ENCODE peak calls at places on chromosomes 1 and 21, in four cellular contexts. S is NCI-H2029 treated with DMSO at 0.1 percent for 48 hours, X is amniotic stem cell, L is H4. U is an unnamed sample.

GRCh38 chr1:35597870-35598269 is 24.8 kb downstream of the TFAP2E start:
- DNase-seq in S (no peak), X (no peak), L (no peak), U (no peak)

GRCh38 chr1:111015222-111015621 is 51.5 kb upstream of the LRIF1 start:
- DNase-seq in S (no peak), X (no peak), L (no peak), U (no peak)

GRCh38 chr1:27025718-27026117 is 13.1 kb upstream of the TENT5B start:
- DNase-seq in S (no peak), X (no peak), L (no peak), U (no peak)

GRCh38 chr1:41046347-41046775 is 24.8 kb upstream of the SLFNL1 start:
- DNase-seq in S (peak; percentile 99), X (no peak), L (no peak), U (no peak)

GRCh38 chr21:38660333-38661295 is 145.1 kb upstream of the ETS2 start:
- DNase-seq in S (no peak), X (no peak), L (no peak), U (no peak)

GRCh38 chr1:33454646-33455282 is 17.7 kb upstream of the ZSCAN20 start:
- DNase-seq in S (no peak), X (no peak), L (no peak), U (no peak)

GRCh38 chr1:106678661-106679060 is 377.8 kb upstream of the PRMT6 start:
- DNase-seq in S (no peak), X (no peak), L (no peak), U (no peak)

GRCh38 chr1:29415156-29415830 is 179.0 kb downstream of the PTPRU start:
- DNase-seq in S (no peak), X (no peak), L (peak; percentile 54), U (no peak)

GRCh38 chr1:236786453-236786852 is 8.6 kb upstream of the MTR start:
- DNase-seq in S (no peak), X (no peak), L (no peak), U (no peak)

GRCh38 chr1:160081261-160081936 is at the start of gene KCNJ9:
- DNase-seq in S (no peak), X (no peak), L (no peak), U (no peak)

GRCh38 chr1:213997772-213998107 is 10.0 kb downstream of the PROX1 start:
- DNase-seq in S (no peak), X (no peak), L (no peak), U (no peak)

GRCh38 chr1:211320980-211321379 is 5.7 kb upstream of the TRAF5 start:
- DNase-seq in S (no peak), X (no peak), L (no peak), U (no peak)

GRCh38 chr1:162502928-162503327 is 5.3 kb downstream of the UHMK1 start:
- DNase-seq in S (no peak), X (peak; percentile 17), L (no peak), U (peak; percentile 26)

GRCh38 chr1:103267893-103268292 is 159.6 kb upstream of the COL11A1 start:
- DNase-seq in S (no peak), X (no peak), L (no peak), U (no peak)

GRCh38 chr1:184513966-184514365 is 127.1 kb downstream of the C1orf21 start:
- DNase-seq in S (no peak), X (no peak), L (peak; percentile 58), U (no peak)

GRCh38 chr1:34840426-34840825 is 19.1 kb downstream of the SMIM12 start:
- DNase-seq in S (no peak), X (no peak), L (no peak), U (no peak)